ENCODE peak calls at places on chromosomes 1 and 21, in six cellular contexts. R is GM06990, Q is GM12865, W is AG04450, O is adrenal gland, N is astrocyte of the spinal cord. C is an unnamed sample.

GRCh38 chr1:158177705-158178450 is 2.8 kb upstream of the CD1D start:
- DNase-seq in R (peak), N (peak), W (no peak), O (peak), Q (no peak), C (peak)

GRCh38 chr1:82706741-82707140 is 906.0 kb downstream of the ADGRL2 start:
- DNase-seq in O (no peak), Q (no peak), R (no peak), W (no peak), N (peak), C (peak)

GRCh38 chr1:51689643-51690042 is 72.8 kb downstream of the OSBPL9 start:
- DNase-seq in O (no peak), W (no peak), R (no peak), Q (no peak), N (no peak), C (no peak)

GRCh38 chr1:159341736-159342135 is 39.6 kb downstream of the FCER1A start:
- DNase-seq in R (no peak), O (no peak), W (no peak), N (no peak), Q (no peak), C (no peak)

GRCh38 chr1:76465030-76465429 is 390.5 kb downstream of the ST6GALNAC3 start:
- DNase-seq in N (no peak), R (no peak), Q (peak), W (no peak), O (peak), C (peak)

GRCh38 chr1:34231441-34231840 is 54.7 kb downstream of the C1orf94 start:
- DNase-seq in Q (no peak), W (no peak), R (no peak), O (no peak), N (no peak), C (no peak)

GRCh38 chr1:201536542-201536941 is 2.4 kb upstream of the NAV1 start:
- DNase-seq in O (no peak), N (peak), W (no peak), Q (no peak), R (no peak), C (peak)

GRCh38 chr1:85465791-85466134 is 804 bp upstream of the DDAH1 start:
- DNase-seq in W (no peak), Q (no peak), R (no peak), N (no peak), O (no peak), C (peak)

GRCh38 chr1:225498539-225499135 is 70.8 kb upstream of the LBR start:
- DNase-seq in R (no peak), N (no peak), O (no peak), W (no peak), Q (no peak), C (peak)

GRCh38 chr1:246476771-246477170 is 30.3 kb downstream of the SMYD3 start:
- DNase-seq in Q (no peak), O (no peak), R (no peak), N (no peak), W (no peak), C (no peak)

GRCh38 chr1:72281637-72282270 is 585 bp downstream of the NEGR1 start:
- DNase-seq in R (no peak), W (no peak), Q (no peak), N (no peak), O (peak), C (no peak)

GRCh38 chr1:6603424-6603850 is 768 bp upstream of the KLHL21 start:
- DNase-seq in O (peak), Q (peak), W (no peak), R (peak), N (peak), C (peak)

GRCh38 chr1:186854102-186854501 is 25.4 kb downstream of the PLA2G4A start:
- DNase-seq in R (no peak), Q (no peak), W (no peak), O (no peak), N (no peak), C (no peak)

GRCh38 chr1:119260504-119260903 is 108.1 kb upstream of the HAO2 start:
- DNase-seq in O (no peak), W (no peak), N (no peak), Q (no peak), R (no peak), C (no peak)

GRCh38 chr1:155835548-155835947 is 21.5 kb downstream of the GON4L start:
- DNase-seq in R (no peak), Q (no peak), W (no peak), N (no peak), O (no peak), C (no peak)

GRCh38 chr1:83725735-83726360 is 273.1 kb downstream of the TTLL7 start:
- DNase-seq in Q (no peak), R (no peak), O (no peak), N (no peak), W (no peak), C (no peak)

GRCh38 chr1:163709636-163710035 is 387.9 kb downstream of the NUF2 start:
- DNase-seq in W (no peak), N (peak), R (no peak), Q (no peak), O (no peak), C (no peak)

GRCh38 chr1:69913967-69914366 is 291.4 kb downstream of the LRRC40 start:
- DNase-seq in O (no peak), Q (no peak), W (peak), R (no peak), N (peak), C (peak)

GRCh38 chr1:97365026-97365425 is 555.8 kb downstream of the DPYD start:
- DNase-seq in R (no peak), O (no peak), N (peak), W (no peak), Q (no peak), C (no peak)

GRCh38 chr1:232629250-232630046 is 485 bp downstream of the SIPA1L2 start:
- DNase-seq in N (peak), Q (peak), W (no peak), O (peak), R (peak), C (peak)

GRCh38 chr1:10615932-10616671 is 141.4 kb downstream of the PEX14 start:
- DNase-seq in N (no peak), W (no peak), R (no peak), O (no peak), Q (no peak), C (no peak)

GRCh38 chr1:206909167-206909882 is 12.1 kb downstream of the IL24 start:
- DNase-seq in O (peak), R (no peak), Q (no peak), W (no peak), N (no peak), C (no peak)

GRCh38 chr1:22317920-22318243 is 133.8 kb upstream of the ZBTB40 start:
- DNase-seq in O (peak), N (no peak), R (no peak), Q (no peak), W (no peak), C (no peak)

GRCh38 chr1:221776495-221777413 is 34.9 kb upstream of the DUSP10 start:
- DNase-seq in R (peak), N (no peak), O (no peak), Q (peak), W (no peak), C (no peak)

GRCh38 chr1:53369034-53369750 is 41.3 kb upstream of the LRP8 start:
- DNase-seq in Q (no peak), R (no peak), O (peak), W (no peak), N (no peak), C (no peak)

GRCh38 chr1:162003825-162004205 is 19.9 kb downstream of the OLFML2B start:
- DNase-seq in N (peak), O (peak), W (peak), Q (no peak), R (no peak), C (peak)

GRCh38 chr1:63621075-63621474 is 27.9 kb downstream of the PGM1 start:
- DNase-seq in N (no peak), W (no peak), R (no peak), O (no peak), Q (no peak), C (no peak)

GRCh38 chr1:43867946-43868740 is 65.5 kb upstream of the ARTN start:
- DNase-seq in R (no peak), Q (no peak), W (no peak), N (no peak), O (no peak), C (peak)

GRCh38 chr21:34553199-34553952 is 41.4 kb upstream of the KCNE1 start:
- DNase-seq in O (no peak), Q (no peak), N (peak), R (no peak), W (no peak), C (peak)
- H3K4me3 ChIP-seq in O (no peak), Q (no peak), N (peak), R (no peak), W (peak), C (no peak)

DNA sequence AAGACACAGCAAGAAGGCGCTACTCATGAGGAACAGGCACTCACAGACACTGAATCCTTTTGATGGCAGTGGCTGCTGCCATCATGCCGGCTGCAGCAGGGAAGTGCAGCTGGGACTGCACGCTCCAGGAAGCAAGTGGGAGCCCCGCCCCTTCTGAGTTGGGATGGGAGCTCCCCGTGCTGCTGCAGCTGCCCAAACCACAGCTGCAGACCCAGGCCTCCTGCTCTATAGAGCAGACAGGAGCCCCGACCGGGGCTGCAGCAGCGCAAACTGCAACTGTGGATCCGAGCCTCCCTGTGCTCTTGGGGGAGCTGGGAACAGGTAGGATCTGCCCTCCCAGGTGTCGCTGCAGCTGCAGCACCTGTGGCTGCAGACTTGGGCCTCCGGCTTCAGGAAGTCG is 65.2 kb upstream of the MARK1 start:
- DNase-seq in O (no peak), R (no peak), W (no peak), N (no peak), Q (no peak), C (no peak)
- TF ChIP-seq CTCF in O (no peak), R (no peak), W (no peak), N (no peak), Q (no peak), C (no peak)

DNA sequence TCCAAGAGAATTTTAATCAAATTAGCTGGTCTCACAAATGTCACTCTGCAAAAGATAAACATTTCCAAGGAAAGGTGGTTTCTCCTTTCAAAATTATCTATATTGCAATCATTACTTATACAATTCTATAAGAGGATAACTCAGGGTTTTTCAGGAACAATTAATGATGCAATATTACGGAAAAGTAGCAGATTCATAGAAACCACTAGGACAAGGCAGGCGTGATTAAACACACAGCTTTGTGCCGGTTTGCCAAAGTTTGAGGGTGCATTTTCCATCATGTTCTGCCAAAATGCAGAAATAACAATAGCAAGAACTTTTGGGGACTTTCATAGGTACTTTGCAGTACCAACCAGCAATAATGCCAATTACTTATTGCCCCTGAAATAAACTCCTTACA is 605 bp downstream of the TNFRSF9 start:
- DNase-seq in Q (no peak), O (no peak), N (no peak), R (no peak), W (no peak), C (no peak)
- H3K4me3 ChIP-seq in Q (no peak), O (no peak), N (no peak), R (no peak), W (no peak), C (no peak)

GRCh38 chr21:30251781-30252180 is 31.0 kb downstream of the KRTAP24-1 start:
- DNase-seq in R (no peak), Q (no peak), W (no peak), O (no peak), N (no peak), C (no peak)

GRCh38 chr21:30256100-30256499 is 26.6 kb downstream of the KRTAP24-1 start:
- DNase-seq in W (no peak), Q (no peak), R (no peak), O (no peak), N (no peak), C (no peak)

GRCh38 chr21:30255679-30256078 is 27.1 kb downstream of the KRTAP24-1 start:
- DNase-seq in Q (no peak), W (no peak), O (no peak), N (no peak), R (no peak), C (no peak)

DNA sequence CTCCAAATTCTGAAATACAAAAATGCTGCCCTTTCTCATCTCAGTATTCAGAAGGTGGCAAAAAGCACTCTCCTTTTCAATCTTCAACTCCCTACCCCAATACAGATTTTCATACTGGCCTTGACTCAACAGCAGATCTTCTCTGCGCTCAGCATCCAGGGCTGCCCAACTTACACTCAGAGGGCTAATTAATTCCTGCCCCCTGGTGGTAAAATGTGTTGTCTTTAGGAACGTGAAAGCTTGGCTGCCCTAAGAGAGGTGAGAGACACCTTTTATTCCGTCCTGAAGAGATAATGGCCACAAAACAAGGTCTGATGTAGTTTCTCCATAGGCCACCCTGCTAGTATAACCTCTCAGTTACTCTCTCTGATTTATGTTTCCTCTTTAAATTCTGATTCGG is 25.0 kb downstream of the KRTAP24-1 start:
- DNase-seq in N (peak), O (no peak), W (no peak), Q (peak), R (no peak), C (no peak)
- TF ChIP-seq CTCF in N (no peak), O (peak), W (no peak), Q (peak), R (no peak), C (peak)